ENCODE peak calls at places on chromosome 4, in six cellular contexts. V is testis, Y is ovary, A is HCT116, H is uterus, G is cardiac muscle cell. X is an unnamed sample. For H3K4me1, the result is how much of the 10 kb centered on the place peaks cover.

GRCh38 chr4:113083346-113083745 is 33.9 kb downstream of the ANK2 start:
- DNase-seq in V (no peak), Y (no peak), A (no peak), H (no peak), G (no peak), X (no peak)

GRCh38 chr4:169914871-169915270 is 111.3 kb downstream of the MFAP3L start:
- DNase-seq in V (no peak), Y (no peak), A (no peak), H (no peak), G (no peak), X (no peak)

GRCh38 chr4:105944535-105944934 is 49.3 kb downstream of the NPNT start:
- DNase-seq in V (no peak), Y (no peak), A (no peak), H (no peak), G (peak), X (no peak)

GRCh38 chr4:150096625-150097024 is 18.4 kb downstream of the DCLK2 start:
- DNase-seq in V (no peak), Y (no peak), A (no peak), H (no peak), G (no peak), X (no peak)

GRCh38 chr4:110164251-110164650 is 34.2 kb downstream of the ELOVL6 start:
- DNase-seq in V (no peak), Y (no peak), A (no peak), H (no peak), G (peak), X (no peak)

GRCh38 chr4:155666701-155667537 is at the start of gene GUCY1A1:
- DNase-seq in V (peak), Y (peak), A (no peak), H (peak), G (peak), X (no peak)

GRCh38 chr4:151325320-151326246 is at the start of gene SH3D19:
- DNase-seq in V (peak), Y (peak), A (peak), H (peak), G (peak), X (no peak)

GRCh38 chr4:69764311-69764710 is 3.9 kb upstream of the SULT1B1 start:
- DNase-seq in V (no peak), Y (no peak), A (no peak), H (no peak), G (peak), X (no peak)

GRCh38 chr4:170672571-170672970 is 582.8 kb upstream of the AADAT start:
- DNase-seq in V (no peak), Y (no peak), A (no peak), H (no peak), G (no peak), X (no peak)

GRCh38 chr4:60938621-60939020 is 261.5 kb upstream of the ADGRL3 start:
- DNase-seq in V (no peak), Y (no peak), A (no peak), H (no peak), G (no peak), X (no peak)

GRCh38 chr4:105092768-105093167 is 53.9 kb upstream of the TET2 start:
- DNase-seq in V (no peak), Y (no peak), A (no peak), H (no peak), G (peak), X (no peak)

GRCh38 chr4:153465583-153465921 is 608 bp upstream of the TMEM131L start:
- DNase-seq in V (peak), Y (peak), A (peak), H (no peak), G (peak), X (peak)

GRCh38 chr4:85543832-85544231 is 68.9 kb downstream of the ARHGAP24 start:
- DNase-seq in V (no peak), Y (no peak), A (no peak), H (no peak), G (peak), X (no peak)

GRCh38 chr4:140186651-140187315 is 32.8 kb upstream of the MAML3 start:
- DNase-seq in V (no peak), Y (peak), A (peak), H (peak), G (peak), X (no peak)

GRCh38 chr4:133146574-133147198 is 2.4 kb upstream of the PCDH10 start:
- DNase-seq in V (peak), Y (no peak), A (no peak), H (peak), G (peak), X (no peak)

GRCh38 chr4:169345207-169345788 is 74.5 kb upstream of the SH3RF1 start:
- DNase-seq in V (no peak), Y (no peak), A (peak), H (no peak), G (peak), X (no peak)

GRCh38 chr4:119498520-119498919 is 130.1 kb downstream of the PDE5A start:
- DNase-seq in V (peak), Y (peak), A (no peak), H (peak), G (peak), X (no peak)

GRCh38 chr4:113899260-113900177 is 79.9 kb downstream of the ARSJ start:
- DNase-seq in V (no peak), Y (no peak), A (no peak), H (no peak), G (no peak), X (peak)

GRCh38 chr4:20431422-20432014 is 179.8 kb downstream of the SLIT2 start:
- DNase-seq in V (peak), Y (no peak), A (no peak), H (peak), G (peak), X (no peak)

GRCh38 chr4:118086334-118086733 is 52.0 kb downstream of the NDST3 start:
- DNase-seq in V (no peak), Y (no peak), A (peak), H (no peak), G (peak), X (no peak)

GRCh38 chr4:176788248-176788647 is 4.5 kb downstream of the VEGFC start:
- DNase-seq in V (no peak), Y (no peak), A (no peak), H (no peak), G (no peak), X (no peak)

GRCh38 chr4:118968006-118968405 is 79.4 kb downstream of the SYNPO2 start:
- DNase-seq in V (peak), Y (peak), A (no peak), H (peak), G (peak), X (no peak)

GRCh38 chr4:89254847-89255246 is 52.8 kb downstream of the GPRIN3 start:
- DNase-seq in V (peak), Y (no peak), A (peak), H (no peak), G (peak), X (no peak)

GRCh38 chr4:69881173-69881773 is 21.3 kb upstream of the SULT1E1 start:
- DNase-seq in V (peak), Y (no peak), A (peak), H (no peak), G (peak), X (no peak)

GRCh38 chr4:150242820-150243458 is 164.7 kb downstream of the DCLK2 start:
- DNase-seq in V (peak), Y (peak), A (peak), H (peak), G (peak), X (no peak)

GRCh38 chr4:41362647-41363383 is 106.1 kb downstream of the UCHL1 start:
- DNase-seq in V (no peak), Y (no peak), A (no peak), H (no peak), G (no peak), X (no peak)

GRCh38 chr4:105440890-105441289 is 33.0 kb downstream of the PPA2 start:
- DNase-seq in V (no peak), Y (no peak), A (no peak), H (no peak), G (no peak), X (no peak)

GRCh38 chr4:84718699-84719098 is 135.8 kb downstream of the CDS1 start:
- DNase-seq in V (no peak), Y (no peak), A (no peak), H (no peak), G (peak), X (no peak)

GRCh38 chr4:146051724-146052396 is 113.2 kb upstream of the ZNF827 start:
- DNase-seq in V (no peak), Y (no peak), A (no peak), H (no peak), G (peak), X (no peak)

GRCh38 chr4:89056953-89057398 is at the start of gene FAM13A:
- DNase-seq in V (peak), Y (peak), A (peak), H (peak), G (peak), X (no peak)

GRCh38 chr4:168608771-168609170 is 111.9 kb downstream of the PALLD start:
- DNase-seq in V (no peak), Y (no peak), A (no peak), H (no peak), G (no peak), X (no peak)

GRCh38 chr4:182212211-182212761 is 30.9 kb upstream of the TENM3 start:
- DNase-seq in V (peak), Y (no peak), A (no peak), H (no peak), G (peak), X (no peak)

GRCh38 chr4:1711055-1711905 is 839 bp downstream of the SLBP start:
- DNase-seq in V (peak), Y (peak), A (no peak), H (no peak), G (peak), X (no peak)

GRCh38 chr4:159780196-159780922 is 677.5 kb downstream of the RAPGEF2 start:
- DNase-seq in V (no peak), Y (no peak), A (no peak), H (no peak), G (no peak), X (no peak)

GRCh38 chr4:88219099-88219498 is 60.7 kb upstream of the ABCG2 start:
- DNase-seq in V (no peak), Y (no peak), A (peak), H (no peak), G (peak), X (no peak)

GRCh38 chr4:83686166-83686565 is 150.3 kb downstream of the GPAT3 start:
- DNase-seq in V (no peak), Y (no peak), A (no peak), H (no peak), G (no peak), X (no peak)

GRCh38 chr4:166836865-166837264 is 397.4 kb downstream of the SPOCK3 start:
- DNase-seq in V (no peak), Y (no peak), A (no peak), H (no peak), G (no peak), X (no peak)

GRCh38 chr4:5399790-5400421 is 308.5 kb downstream of the EVC2 start:
- DNase-seq in V (peak), Y (no peak), A (peak), H (no peak), G (peak), X (no peak)
- H3K27ac ChIP-seq in V (no peak), Y (no peak), A (no peak), H (no peak), G (no peak), X (no peak)

GRCh38 chr4:101871962-101872676 is 81.6 kb downstream of the BANK1 start:
- DNase-seq in V (no peak), Y (no peak), A (no peak), H (no peak), G (no peak), X (no peak)
- H3K4me1 ChIP-seq in V (under half), Y (under half), A (under half), H (under half), G (under half), X (under half)

DNA sequence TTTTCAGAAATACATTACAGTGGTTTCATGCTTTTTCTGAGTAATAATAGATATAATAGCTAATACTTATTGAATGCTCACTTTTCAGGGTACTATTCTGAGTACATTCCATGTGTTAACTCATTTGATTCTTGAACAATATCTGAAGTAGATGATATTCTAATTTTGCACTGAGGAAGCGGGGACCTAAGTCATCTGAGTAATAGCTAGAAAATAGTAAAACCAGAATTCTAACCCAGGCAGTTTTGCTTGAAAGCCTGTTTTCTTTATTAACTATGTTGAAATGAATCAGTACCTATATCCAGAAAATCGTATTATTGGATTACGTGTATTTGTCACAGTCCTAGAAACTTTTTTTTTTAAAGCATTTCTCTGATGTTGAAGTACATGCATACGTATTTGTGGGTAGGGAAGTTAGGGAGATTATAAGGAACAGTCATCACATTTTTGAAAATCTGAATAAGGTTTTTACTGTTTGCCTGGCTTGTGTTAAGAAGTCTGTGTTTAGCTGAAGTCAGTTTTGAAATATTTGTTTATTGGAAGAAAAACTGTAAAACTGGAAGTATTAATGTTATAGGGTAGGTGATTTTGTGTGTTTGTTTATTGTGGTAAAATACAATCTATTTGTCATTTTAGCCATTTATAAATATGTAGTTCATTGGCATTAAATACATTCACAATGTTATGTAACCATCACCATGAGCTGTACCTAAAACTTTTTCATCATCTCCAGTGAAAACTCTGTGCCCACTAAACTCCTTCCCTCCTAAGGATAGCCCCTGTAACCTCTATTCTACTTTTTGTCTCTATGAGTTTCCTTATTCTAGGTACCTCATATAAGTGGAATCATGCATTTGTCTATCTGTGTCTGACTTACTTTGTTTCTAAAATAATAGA is 55.3 kb downstream of the FIP1L1 start:
- DNase-seq in V (no peak), Y (no peak), A (no peak), H (no peak), G (no peak), X (no peak)
- H3K27ac ChIP-seq in V (no peak), Y (no peak), A (no peak), H (no peak), G (no peak), X (no peak)

DNA sequence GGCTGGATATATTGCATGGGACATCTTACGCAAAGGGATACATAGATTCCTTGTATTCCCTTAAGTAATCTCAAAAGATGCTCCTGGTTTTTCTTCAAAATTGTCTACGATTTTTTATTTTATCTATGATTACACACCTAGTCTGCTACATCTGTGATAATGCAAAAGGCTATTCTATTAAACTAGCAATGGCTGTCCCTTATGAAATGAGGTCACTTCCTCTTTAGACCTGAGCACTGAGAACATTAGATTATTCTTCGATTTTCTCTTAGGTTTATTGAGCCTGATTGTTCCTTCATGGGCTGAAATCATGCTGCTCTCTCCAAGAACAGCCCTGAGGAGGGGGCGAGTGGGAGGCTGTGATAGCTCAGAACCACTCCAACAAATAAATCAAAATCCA is 126.8 kb upstream of the ENPP6 start:
- DNase-seq in V (no peak), Y (no peak), A (no peak), H (no peak), G (no peak), X (no peak)
- H3K4me1 ChIP-seq in V (under half), Y (under half), A (under half), H (under half), G (under half), X (under half)

X was measured in effector memory CD4-positive, alpha-beta T cell.